ENCODE peak calls at places on chromosomes 12 and 14, in nine cellular contexts. L, H, C, X, W, V, D, T and Z are unnamed samples.

GRCh38 chr14:54786816-54787215 is 115.8 kb downstream of the GCH1 start:
- DNase-seq in T (no peak), D (no peak), X (no peak), V (no peak), H (no peak), W (no peak), C (no peak), L (no peak), Z (no peak)

GRCh38 chr12:45605624-45606023 is 123.9 kb upstream of the ARID2 start:
- DNase-seq in T (no peak), X (no peak), D (no peak), V (no peak), C (no peak), W (no peak), L (no peak), H (no peak), Z (no peak)

GRCh38 chr14:92352158-92352985 is 29.4 kb downstream of the SLC24A4 start:
- DNase-seq in C (peak; percentile 43), V (no peak), X (no peak), W (peak; percentile 50), D (no peak), T (no peak), L (peak; percentile 67), H (no peak), Z (no peak)

GRCh38 chr12:120199595-120200306 is 1.2 kb downstream of the RPLP0 start:
- DNase-seq in D (peak; percentile 52), T (no peak), V (no peak), C (no peak), W (peak; percentile 96), X (no peak), H (peak; percentile 91), L (no peak), Z (peak; percentile 57)

GRCh38 chr12:90064759-90065158 is 356.1 kb upstream of the ATP2B1 start:
- DNase-seq in H (no peak), D (no peak), T (no peak), V (no peak), W (peak; percentile 57), C (no peak), L (no peak), X (no peak), Z (no peak)

GRCh38 chr12:120688527-120689071 is 1.6 kb downstream of the MLEC start:
- DNase-seq in X (no peak), H (no peak), D (no peak), W (peak; percentile 56), T (no peak), V (peak; percentile 56), C (no peak), L (no peak), Z (no peak)

GRCh38 chr12:62347922-62348650 is 87.9 kb downstream of the USP15 start:
- DNase-seq in D (no peak), C (no peak), H (no peak), L (no peak), X (no peak), W (peak; percentile 6), T (no peak), V (no peak), Z (peak; percentile 57)

GRCh38 chr12:58907326-58907855 is 12.9 kb downstream of the LRIG3 start:
- DNase-seq in D (no peak), C (no peak), T (no peak), X (no peak), H (no peak), V (no peak), W (no peak), L (no peak), Z (no peak)

GRCh38 chr12:100741084-100741711 is 53.4 kb upstream of the ANO4 start:
- DNase-seq in W (peak; percentile 60), X (no peak), T (peak; percentile 3), D (no peak), V (no peak), C (peak; percentile 28), L (no peak), H (no peak), Z (peak; percentile 20)

GRCh38 chr12:78002878-78003277 is 172.2 kb downstream of the NAV3 start:
- DNase-seq in H (no peak), L (no peak), T (no peak), V (no peak), C (no peak), D (no peak), W (peak; percentile 74), X (no peak), Z (no peak)

DNA sequence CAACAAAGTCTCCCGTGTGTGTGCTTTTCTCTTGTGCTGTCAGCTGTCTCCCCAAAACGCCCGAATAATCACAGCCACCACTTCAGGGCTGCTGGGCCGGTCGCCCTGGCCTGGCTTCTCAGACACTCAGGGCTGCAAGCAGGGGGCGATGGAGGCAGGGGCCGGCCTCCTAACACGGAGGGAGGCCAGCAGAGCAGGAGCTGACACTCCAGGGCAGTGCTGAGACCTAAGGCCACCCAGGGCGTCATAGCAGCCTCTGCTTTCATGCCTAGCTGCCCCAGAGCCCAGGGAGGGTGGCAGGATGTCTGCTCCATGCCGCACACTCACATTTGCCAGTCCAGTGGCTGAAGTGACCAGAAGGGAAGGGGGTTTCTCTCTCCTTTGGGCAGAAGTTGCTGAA is 25.6 kb downstream of the STX2 start:
- DNase-seq in H (no peak), X (no peak), D (no peak), T (no peak), V (no peak), C (no peak), L (peak; percentile 59), W (no peak), Z (no peak)
- TF ChIP-seq CTCF in H (no peak), X (no peak), D (no peak), T (no peak), V (no peak), C (no peak), L (no peak), W (no peak), Z (no peak)

GRCh38 chr12:114457620-114458019 is 51.7 kb upstream of the TBX5 start:
- DNase-seq in X (no peak), L (no peak), W (no peak), D (no peak), V (no peak), C (no peak), H (no peak), T (no peak), Z (no peak)
- TF ChIP-seq CTCF in X (no peak), L (no peak), W (no peak), D (no peak), V (no peak), C (no peak), H (no peak), T (no peak), Z (no peak)

GRCh38 chr14:77208266-77208978 is 26.8 kb downstream of the TMEM63C start:
- DNase-seq in H (peak; percentile 7), D (peak; percentile 79), X (peak; percentile 68), V (peak; percentile 64), T (peak; percentile 26), C (peak; percentile 63), L (peak; percentile 85), W (peak; percentile 65), Z (peak; percentile 46)
- TF ChIP-seq CTCF in H (no peak), D (no peak), X (no peak), V (no peak), T (no peak), C (no peak), L (no peak), W (no peak), Z (no peak)

DNA sequence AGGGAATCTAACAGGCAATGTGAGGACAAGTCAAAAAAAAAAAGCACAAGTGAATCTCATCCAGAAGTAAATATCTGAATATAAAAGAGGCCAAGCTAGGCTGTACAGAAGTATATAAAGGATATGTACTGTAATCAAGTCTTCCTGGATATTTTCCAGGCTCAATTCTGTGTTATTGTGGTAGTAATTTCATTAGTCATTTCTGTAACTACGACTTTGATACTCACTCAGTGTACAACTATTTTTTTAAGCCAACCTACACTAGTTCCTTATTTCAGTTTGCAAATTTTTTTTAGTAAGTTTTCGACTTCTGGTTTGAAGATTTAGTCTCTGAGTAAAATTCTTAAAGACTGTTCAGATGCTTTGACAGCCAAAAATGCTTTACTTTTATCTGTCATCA is 130.8 kb downstream of the CAPZA3 start:
- DNase-seq in C (no peak), W (peak; percentile 14), D (no peak), X (no peak), L (no peak), T (no peak), H (peak; percentile 18), V (no peak), Z (peak; percentile 25)
- TF ChIP-seq CTCF in C (no peak), W (no peak), D (no peak), X (no peak), L (no peak), T (no peak), H (no peak), V (no peak), Z (no peak)

GRCh38 chr12:111753144-111753881 is 13.4 kb upstream of the ALDH2 start:
- DNase-seq in T (peak; percentile 48), L (peak; percentile 75), W (peak; percentile 74), C (peak; percentile 87), H (peak; percentile 61), X (no peak), V (peak; percentile 75), D (peak; percentile 83), Z (no peak)
- TF ChIP-seq CTCF in T (peak; percentile 80), L (peak; percentile 62), W (peak; percentile 84), C (peak; percentile 90), H (no peak), X (peak; percentile 68), V (peak; percentile 84), D (peak; percentile 42), Z (peak; percentile 78)

DNA sequence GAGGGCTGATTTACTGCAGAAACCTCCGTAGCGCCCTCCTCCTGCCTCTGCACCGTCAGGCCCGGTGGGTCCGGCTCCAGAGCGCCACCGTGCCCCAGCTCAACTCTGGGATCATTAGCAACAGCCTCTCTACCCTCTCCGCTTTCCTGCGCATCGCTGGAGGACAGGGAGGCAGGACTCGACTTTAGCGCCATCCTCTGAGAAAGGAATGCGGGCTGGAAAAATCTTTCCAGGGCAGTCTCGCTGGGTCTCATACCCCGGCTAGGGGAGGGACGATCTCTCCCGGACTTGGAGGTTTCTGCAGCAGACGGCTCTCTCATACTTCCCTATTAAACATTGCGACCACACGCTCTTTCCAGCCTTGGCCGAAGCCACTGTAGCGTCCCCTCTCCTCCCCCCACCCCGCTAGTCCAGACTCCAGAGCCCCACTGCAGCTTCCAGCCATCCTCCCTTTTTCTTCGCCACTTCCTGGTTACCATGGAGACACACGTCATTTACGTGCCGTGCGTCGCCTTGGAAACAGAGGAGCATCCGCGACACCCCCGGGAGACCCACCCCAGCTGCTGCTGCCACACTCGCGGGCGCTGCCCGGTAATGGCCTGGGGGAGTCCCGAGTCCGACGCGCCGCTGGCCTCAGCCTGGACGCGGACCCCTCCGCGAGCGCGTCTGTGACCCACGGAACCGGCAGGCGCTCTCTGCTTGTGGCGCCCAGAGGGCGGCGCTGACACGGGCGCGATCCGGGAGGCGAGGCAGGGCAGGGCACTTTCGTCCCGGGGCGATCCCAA is at the start of gene CCDC184:
- DNase-seq in H (no peak), X (peak; percentile 69), D (peak; percentile 52), L (peak; percentile 74), T (peak; percentile 63), W (peak; percentile 66), C (peak; percentile 66), V (peak; percentile 60), Z (peak; percentile 75)
- TF ChIP-seq CTCF in H (peak; percentile 40), X (peak; percentile 45), D (no peak), L (no peak), T (peak; percentile 25), W (peak; percentile 47), C (peak; percentile 49), V (peak; percentile 40), Z (peak; percentile 67)

GRCh38 chr14:50045039-50045711 is 71.2 kb downstream of the VCPKMT start:
- DNase-seq in L (no peak), W (peak; percentile 72), V (peak; percentile 91), H (peak; percentile 75), X (peak; percentile 88), D (peak; percentile 72), T (peak; percentile 61), C (no peak), Z (peak; percentile 86)
- TF ChIP-seq CTCF in L (no peak), W (no peak), V (no peak), H (no peak), X (no peak), D (no peak), T (no peak), C (no peak), Z (peak; percentile 38)